ENCODE peak calls at places on chromosomes 6 and 20, in four cellular contexts. P is H9, L is H1, V is trophoblast cell. Z is an unnamed sample.
A peak's percentile ranks its signal among the peaks of the same experiment; 100 is the strongest.

GRCh38 chr6:22888147-22888831 is 318.9 kb downstream of the HDGFL1 start:
- DNase-seq in P (no peak), L (no peak), V (no peak), Z (no peak)

GRCh38 chr20:10659651-10660601 is 13.9 kb downstream of the JAG1 start:
- DNase-seq in P (peak; percentile 30), L (no peak), V (peak; percentile 61), Z (peak; percentile 67)

GRCh38 chr6:166361080-166361429 is 18.7 kb upstream of the SFT2D1 start:
- DNase-seq in P (no peak), L (no peak), V (peak; percentile 99), Z (no peak)

GRCh38 chr20:52294106-52294628 is 102.6 kb upstream of the ZFP64 start:
- DNase-seq in P (no peak), V (no peak), L (no peak), Z (no peak)

GRCh38 chr6:44225579-44226325 is 2.4 kb downstream of the SLC29A1 start:
- DNase-seq in V (no peak), L (no peak), P (no peak), Z (no peak)

GRCh38 chr20:50992733-50993457 is 30.0 kb downstream of the KCNG1 start:
- DNase-seq in L (peak; percentile 66), V (peak; percentile 84), P (peak; percentile 94), Z (peak; percentile 99)

GRCh38 chr20:22696759-22697158 is 112.4 kb upstream of the FOXA2 start:
- DNase-seq in L (no peak), V (no peak), P (no peak), Z (no peak)

GRCh38 chr6:17885079-17885478 is 102.4 kb downstream of the KIF13A start:
- DNase-seq in L (no peak), P (no peak), V (peak; percentile 58), Z (no peak)

GRCh38 chr6:47047479-47048411 is 5.6 kb upstream of the ADGRF1 start:
- DNase-seq in V (peak; percentile 93), P (peak; percentile 72), L (peak; percentile 59), Z (peak; percentile 99)

GRCh38 chr6:33277663-33278391 is 904 bp downstream of the B3GALT4 start:
- DNase-seq in P (peak; percentile 49), V (no peak), L (no peak), Z (no peak)

DNA sequence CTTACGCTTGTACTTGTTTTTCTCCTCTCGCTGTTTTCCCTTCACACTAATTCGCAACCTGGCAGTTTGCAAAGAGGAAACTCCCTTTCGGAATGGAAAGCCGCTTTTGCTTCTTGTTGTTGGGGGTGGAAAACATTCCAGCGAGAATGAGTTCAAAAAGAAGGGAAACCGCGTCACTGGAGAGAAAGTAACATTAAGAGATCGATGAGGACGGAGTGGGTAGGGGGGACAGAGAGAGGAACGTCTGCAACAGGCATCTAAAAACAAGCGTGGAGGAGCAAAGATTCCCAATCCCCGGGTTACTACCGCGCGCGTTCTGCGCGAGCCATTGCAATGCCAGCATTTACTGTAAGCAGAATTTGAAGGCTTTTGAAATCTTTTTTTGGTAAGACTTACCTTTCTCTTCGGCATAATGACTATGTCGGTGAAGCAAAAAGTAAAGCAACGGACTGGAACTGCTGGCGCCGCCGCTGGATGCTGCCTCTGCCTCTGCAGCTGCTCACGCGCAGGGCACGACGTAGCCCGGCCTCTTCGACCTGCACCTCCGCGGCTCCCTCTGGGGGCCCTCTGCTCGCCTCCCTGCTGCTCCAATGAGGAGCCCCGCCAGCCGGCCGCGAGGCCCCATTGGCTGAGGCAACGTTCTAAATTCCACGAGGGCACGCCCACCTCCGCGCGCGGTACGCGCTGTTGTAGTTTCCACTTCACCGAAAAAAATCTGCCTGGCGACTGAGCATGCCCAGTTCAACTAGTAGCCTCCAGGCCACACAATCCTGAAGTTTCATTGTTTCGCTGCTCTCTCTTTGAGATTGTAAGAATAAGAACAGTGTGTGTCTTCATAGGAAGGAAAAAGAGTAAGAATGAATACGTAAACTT is at the start of gene HMGN3:
- DNase-seq in P (peak; percentile 92), L (peak; percentile 59), V (peak; percentile 96), Z (peak; percentile 95)
- H3K23ac ChIP-seq in P (no peak within 1 kb of the TSS), L (no peak within 1 kb of the TSS), V (no peak within 1 kb of the TSS), Z (peak within 1 kb of the TSS; percentile 72)

GRCh38 chr6:70586114-70586513 is 19.4 kb downstream of the SDHAF4 start:
- DNase-seq in L (no peak), V (no peak), P (no peak), Z (no peak)
- H3K79me2 ChIP-seq in L (no peaks in the 10 kb centered on the region), V (no peaks in the 10 kb centered on the region), P (no peaks in the 10 kb centered on the region), Z (no peaks in the 10 kb centered on the region)

GRCh38 chr6:32176476-32177181 is 745 bp upstream of the AGPAT1 start:
- DNase-seq in L (no peak), V (peak; percentile 9), P (no peak), Z (no peak)
- H3K23ac ChIP-seq in L (no peak overlapping the region), V (no peak overlapping the region), P (no peak overlapping the region), Z (no peak overlapping the region)

DNA sequence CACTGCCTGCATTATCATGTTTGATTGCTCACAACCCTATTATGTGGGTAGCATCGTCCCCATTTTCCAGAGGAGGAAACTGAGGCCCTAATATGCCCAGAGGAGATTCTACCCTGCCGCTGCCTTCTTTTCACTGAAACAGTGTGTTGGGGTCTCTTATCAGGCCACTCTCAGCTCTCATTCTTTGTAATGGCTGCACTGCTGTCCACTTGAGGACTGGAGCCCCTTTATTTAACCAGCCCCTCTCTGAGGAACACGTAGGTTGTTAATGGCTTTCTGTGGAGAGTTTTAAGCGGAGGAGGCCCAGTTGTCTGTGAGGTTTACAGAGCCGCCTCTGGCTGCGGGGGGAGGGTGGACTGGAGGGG is 32.5 kb downstream of the SRC start:
- DNase-seq in V (no peak), L (no peak), P (no peak), Z (no peak)
- H3K79me2 ChIP-seq in V (peaks cover 40% of the 10 kb centered on the region), L (no peaks in the 10 kb centered on the region), P (no peaks in the 10 kb centered on the region), Z (peaks cover 5% of the 10 kb centered on the region)